ENCODE peak calls at places on chromosomes 12 and 14, in ten cellular contexts. D, C, P, W, T, K, Y, Z, X and U are unnamed samples.

GRCh38 chr14:96042218-96042930 is 3.2 kb downstream of the C14orf132 start:
- DNase-seq in K (no peak), W (peak), Z (no peak), C (no peak), T (peak), D (peak), Y (peak), P (no peak), X (no peak), U (no peak)

GRCh38 chr12:15538881-15539280 is 216.6 kb downstream of the PTPRO start:
- DNase-seq in C (no peak), D (no peak), P (no peak), Z (no peak), Y (no peak), K (no peak), T (no peak), W (no peak), X (no peak), U (no peak)

GRCh38 chr12:25806271-25806670 is 152.2 kb upstream of the RASSF8 start:
- DNase-seq in T (peak), Y (peak), Z (no peak), P (no peak), C (no peak), K (no peak), D (peak), W (no peak), X (no peak), U (no peak)

GRCh38 chr14:60323199-60323891 is 74.3 kb downstream of the PPM1A start:
- DNase-seq in Y (no peak), Z (no peak), K (no peak), C (no peak), W (no peak), X (peak), D (no peak), P (no peak), T (no peak), U (no peak)

GRCh38 chr14:58428011-58428807 is 690 bp downstream of the KIAA0586 start:
- DNase-seq in D (peak), Z (no peak), C (peak), W (no peak), T (peak), P (peak), X (no peak), K (no peak), Y (peak), U (peak)

GRCh38 chr12:49797452-49797782 is 30.8 kb downstream of the NCKAP5L start:
- DNase-seq in X (no peak), P (no peak), Y (no peak), K (no peak), W (no peak), T (no peak), D (no peak), C (no peak), Z (peak), U (no peak)

GRCh38 chr12:94561943-94562411 is 88.4 kb downstream of the TMCC3 start:
- DNase-seq in X (peak), K (peak), C (peak), T (peak), Z (peak), D (peak), Y (no peak), P (peak), W (no peak), U (no peak)

GRCh38 chr12:52540531-52540930 is 12.4 kb downstream of the KRT71 start:
- DNase-seq in X (no peak), Y (no peak), C (no peak), Z (no peak), W (no peak), K (no peak), P (no peak), D (no peak), T (no peak), U (no peak)

GRCh38 chr12:67047634-67048033 is 221.5 kb upstream of the CAND1 start:
- DNase-seq in K (no peak), C (no peak), P (no peak), T (no peak), Z (no peak), X (no peak), Y (no peak), W (no peak), D (no peak), U (no peak)

GRCh38 chr14:62692490-62693106 is 352.7 kb downstream of the KCNH5 start:
- DNase-seq in W (no peak), X (no peak), K (no peak), C (no peak), T (peak), Z (no peak), P (no peak), D (no peak), Y (peak), U (no peak)

GRCh38 chr12:51372021-51372420 is 19.2 kb downstream of the GALNT6 start:
- DNase-seq in W (no peak), P (no peak), K (no peak), C (no peak), T (no peak), Y (no peak), D (no peak), X (no peak), Z (no peak), U (no peak)

GRCh38 chr12:57534250-57534649 is 11.6 kb downstream of the MBD6 start:
- DNase-seq in T (no peak), P (no peak), Z (no peak), K (no peak), X (no peak), Y (no peak), W (no peak), C (no peak), D (no peak), U (no peak)

GRCh38 chr14:41285193-41285748 is 321.4 kb upstream of the LRFN5 start:
- DNase-seq in W (no peak), X (no peak), P (peak), C (no peak), Y (peak), T (peak), D (no peak), Z (no peak), K (peak), U (peak)

GRCh38 chr12:6607751-6608591 is 792 bp upstream of the CHD4 start:
- DNase-seq in Z (peak), X (no peak), W (no peak), D (peak), P (peak), T (peak), C (peak), Y (peak), K (no peak), U (no peak)

GRCh38 chr12:5588231-5588995 is 156.5 kb downstream of the NTF3 start:
- DNase-seq in C (no peak), K (no peak), Y (peak), X (no peak), T (no peak), W (peak), Z (no peak), P (no peak), D (peak), U (no peak)

GRCh38 chr12:45688188-45688587 is 41.3 kb upstream of the ARID2 start:
- DNase-seq in Z (no peak), W (no peak), Y (no peak), D (no peak), T (no peak), K (no peak), P (no peak), X (no peak), C (no peak), U (no peak)

GRCh38 chr12:56629459-56630179 is 507 bp downstream of the BAZ2A start:
- DNase-seq in W (no peak), D (no peak), P (peak), K (no peak), Y (no peak), C (peak), X (peak), T (peak), Z (peak), U (no peak)

GRCh38 chr12:6632026-6632978 is 3.5 kb downstream of the LPAR5 start:
- DNase-seq in Y (no peak), Z (peak), X (no peak), K (no peak), W (no peak), T (no peak), P (peak), C (peak), D (no peak), U (no peak)

GRCh38 chr14:99853206-99853605 is 60.0 kb downstream of the EML1 start:
- DNase-seq in Y (no peak), P (no peak), K (no peak), C (no peak), W (no peak), Z (no peak), X (no peak), D (no peak), T (no peak), U (no peak)

GRCh38 chr12:57244306-57244696 is 6.7 kb downstream of the STAC3 start:
- DNase-seq in Z (no peak), Y (no peak), T (no peak), D (no peak), C (no peak), W (no peak), P (peak), K (no peak), X (no peak), U (no peak)

GRCh38 chr14:85535916-85536834 is 6.2 kb downstream of the FLRT2 start:
- DNase-seq in D (peak), C (no peak), K (no peak), P (peak), T (peak), X (no peak), Y (peak), Z (no peak), W (no peak), U (no peak)

GRCh38 chr12:89225401-89225800 is 126.9 kb downstream of the DUSP6 start:
- DNase-seq in Y (peak), C (peak), W (no peak), K (no peak), X (no peak), T (peak), D (peak), P (peak), Z (peak), U (no peak)

GRCh38 chr14:65658202-65658601 is 245.7 kb downstream of the FUT8 start:
- DNase-seq in Y (peak), T (peak), P (no peak), W (peak), X (no peak), K (no peak), C (no peak), Z (no peak), D (peak), U (no peak)

GRCh38 chr12:106137456-106138278 is 1.1 kb downstream of the NUAK1 start:
- DNase-seq in Z (no peak), K (no peak), Y (peak), T (no peak), D (no peak), C (no peak), X (no peak), W (no peak), P (peak), U (peak)

GRCh38 chr12:49369723-49370145 is 2.5 kb downstream of the SPATS2 start:
- DNase-seq in Z (peak), K (no peak), D (peak), Y (peak), X (peak), W (no peak), T (peak), P (peak), C (peak), U (peak)

GRCh38 chr12:26830358-26830757 is 2.6 kb downstream of the ITPR2 start:
- DNase-seq in X (no peak), K (no peak), Z (no peak), P (no peak), T (no peak), W (no peak), C (no peak), Y (no peak), D (no peak), U (no peak)

GRCh38 chr12:15774819-15775218 is 14.4 kb downstream of the EPS8 start:
- DNase-seq in D (no peak), K (no peak), T (peak), Y (peak), X (no peak), Z (no peak), P (no peak), C (no peak), W (no peak), U (no peak)

GRCh38 chr14:60090864-60091519 is 731 bp upstream of the PCNX4 start:
- DNase-seq in Z (no peak), P (peak), K (peak), Y (peak), T (peak), D (no peak), W (no peak), C (peak), X (no peak), U (no peak)

GRCh38 chr12:20063116-20063515 is 305.2 kb upstream of the PDE3A start:
- DNase-seq in W (no peak), D (no peak), Y (peak), P (no peak), C (no peak), Z (no peak), K (no peak), X (no peak), T (no peak), U (no peak)

GRCh38 chr12:20057398-20057797 is 310.9 kb upstream of the PDE3A start:
- DNase-seq in C (no peak), X (no peak), P (no peak), K (no peak), W (no peak), T (no peak), D (no peak), Z (no peak), Y (no peak), U (no peak)

GRCh38 chr12:20058068-20058467 is 310.3 kb upstream of the PDE3A start:
- DNase-seq in D (no peak), W (no peak), Z (no peak), X (no peak), Y (no peak), P (no peak), T (no peak), C (no peak), K (no peak), U (no peak)
- TF ChIP-seq CTCF in D (no peak), W (no peak), Z (no peak), X (no peak), Y (no peak), P (no peak), T (no peak), C (no peak), K (no peak), U (no peak)

GRCh38 chr12:109734219-109735000 is 20.8 kb downstream of the FAM222A start:
- DNase-seq in Y (peak), Z (no peak), D (no peak), C (no peak), X (peak), K (no peak), T (no peak), W (no peak), P (peak), U (peak)
- TF ChIP-seq CTCF in Y (no peak), Z (no peak), D (no peak), C (no peak), X (no peak), K (no peak), T (no peak), W (no peak), P (no peak), U (no peak)

GRCh38 chr12:13046914-13047472 is 2.8 kb downstream of the FAM234B start:
- DNase-seq in W (no peak), Z (no peak), P (no peak), X (no peak), T (no peak), K (no peak), Y (no peak), D (no peak), C (peak), U (no peak)

GRCh38 chr12:13044859-13045384 is 741 bp downstream of the FAM234B start:
- DNase-seq in X (no peak), Y (no peak), P (no peak), W (no peak), K (no peak), D (no peak), Z (no peak), C (no peak), T (peak), U (no peak)

GRCh38 chr12:13045816-13046215 is 1.6 kb downstream of the FAM234B start:
- DNase-seq in P (no peak), W (no peak), C (no peak), D (no peak), K (no peak), X (no peak), T (no peak), Z (no peak), Y (no peak), U (no peak)

GRCh38 chr12:13042666-13043230 is 1.4 kb upstream of the FAM234B start:
- DNase-seq in T (no peak), K (no peak), W (no peak), D (no peak), Y (no peak), C (no peak), X (no peak), P (no peak), Z (no peak), U (no peak)

GRCh38 chr12:13044002-13044858 is at the start of gene FAM234B:
- DNase-seq in X (peak), D (peak), T (peak), P (peak), K (peak), C (peak), W (no peak), Z (peak), Y (peak), U (peak)
- TF ChIP-seq CTCF in X (no peak), D (peak), T (peak), P (peak), K (no peak), C (no peak), W (peak), Z (peak), Y (no peak), U (no peak)

GRCh38 chr12:107402041-107403022 is 283.3 kb upstream of the PWP1 start:
- DNase-seq in P (peak), K (peak), T (peak), Y (peak), W (no peak), D (peak), C (peak), Z (peak), X (peak), U (peak)

GRCh38 chr12:107400686-107401447 is 284.7 kb upstream of the PWP1 start:
- DNase-seq in Z (no peak), W (no peak), C (no peak), T (no peak), P (no peak), K (no peak), Y (peak), D (no peak), X (no peak), U (no peak)

GRCh38 chr12:107405436-107405835 is 280.2 kb upstream of the PWP1 start:
- DNase-seq in Y (no peak), T (no peak), Z (no peak), K (peak), W (no peak), X (peak), C (no peak), P (no peak), D (no peak), U (no peak)

GRCh38 chr12:107406932-107407331 is 278.7 kb upstream of the PWP1 start:
- DNase-seq in K (no peak), P (no peak), X (no peak), T (no peak), W (no peak), C (no peak), Z (no peak), D (no peak), Y (no peak), U (no peak)

GRCh38 chr12:107404981-107405380 is 280.6 kb upstream of the PWP1 start:
- DNase-seq in P (peak), W (no peak), X (no peak), C (peak), T (no peak), D (peak), Y (peak), K (no peak), Z (peak), U (peak)
- TF ChIP-seq CTCF in P (peak), W (peak), X (no peak), C (peak), T (peak), D (peak), Y (peak), K (no peak), Z (peak), U (peak)

DNA sequence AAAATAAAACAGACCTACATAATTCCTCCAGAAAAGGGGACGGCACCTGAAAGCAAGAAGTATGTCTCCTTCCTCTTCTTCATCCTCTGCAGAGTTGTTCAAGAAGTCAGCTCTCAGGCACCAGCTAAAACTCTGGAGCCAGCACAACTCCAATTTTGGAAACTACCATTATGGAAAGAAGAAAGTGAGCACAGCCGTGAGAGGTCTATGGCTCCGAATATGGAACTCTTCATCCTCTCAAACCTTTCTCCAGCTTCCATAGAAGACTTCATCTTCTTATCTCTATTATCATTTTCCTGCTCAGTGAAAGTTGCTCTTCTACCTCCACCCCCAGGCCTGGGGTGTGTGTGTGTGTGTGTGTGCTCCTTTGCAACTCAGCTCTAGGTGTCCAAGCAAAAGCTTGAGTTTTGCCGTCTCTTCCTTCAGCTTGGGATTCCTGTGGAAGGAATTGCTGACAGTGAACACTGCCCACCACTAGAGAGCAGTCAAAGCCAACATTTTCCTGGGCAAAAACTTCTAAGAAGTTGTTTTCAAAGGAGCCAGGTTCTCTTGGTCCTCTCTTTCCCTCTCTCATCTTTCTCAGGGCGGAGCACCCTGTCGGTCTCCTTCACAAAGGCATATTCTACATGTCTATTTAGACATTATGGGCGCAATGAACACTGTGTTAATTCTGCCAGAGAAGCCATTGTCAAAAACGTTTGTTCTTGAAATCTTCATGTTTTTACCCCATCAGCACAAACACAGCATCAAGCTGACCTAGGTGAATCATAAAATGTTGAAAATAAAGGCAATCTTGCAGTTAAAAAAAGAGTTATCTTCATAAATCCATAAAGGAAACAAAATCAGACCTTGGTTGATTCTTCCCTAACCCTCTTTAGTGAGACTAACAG is 155.1 kb downstream of the DIO2 start:
- DNase-seq in Y (peak), Z (peak), C (peak), K (peak), W (no peak), P (peak), T (peak), D (peak), X (peak), U (peak)
- TF ChIP-seq CTCF in Y (peak), Z (peak), C (peak), K (peak), W (peak), P (peak), T (peak), D (peak), X (peak), U (peak)

DNA sequence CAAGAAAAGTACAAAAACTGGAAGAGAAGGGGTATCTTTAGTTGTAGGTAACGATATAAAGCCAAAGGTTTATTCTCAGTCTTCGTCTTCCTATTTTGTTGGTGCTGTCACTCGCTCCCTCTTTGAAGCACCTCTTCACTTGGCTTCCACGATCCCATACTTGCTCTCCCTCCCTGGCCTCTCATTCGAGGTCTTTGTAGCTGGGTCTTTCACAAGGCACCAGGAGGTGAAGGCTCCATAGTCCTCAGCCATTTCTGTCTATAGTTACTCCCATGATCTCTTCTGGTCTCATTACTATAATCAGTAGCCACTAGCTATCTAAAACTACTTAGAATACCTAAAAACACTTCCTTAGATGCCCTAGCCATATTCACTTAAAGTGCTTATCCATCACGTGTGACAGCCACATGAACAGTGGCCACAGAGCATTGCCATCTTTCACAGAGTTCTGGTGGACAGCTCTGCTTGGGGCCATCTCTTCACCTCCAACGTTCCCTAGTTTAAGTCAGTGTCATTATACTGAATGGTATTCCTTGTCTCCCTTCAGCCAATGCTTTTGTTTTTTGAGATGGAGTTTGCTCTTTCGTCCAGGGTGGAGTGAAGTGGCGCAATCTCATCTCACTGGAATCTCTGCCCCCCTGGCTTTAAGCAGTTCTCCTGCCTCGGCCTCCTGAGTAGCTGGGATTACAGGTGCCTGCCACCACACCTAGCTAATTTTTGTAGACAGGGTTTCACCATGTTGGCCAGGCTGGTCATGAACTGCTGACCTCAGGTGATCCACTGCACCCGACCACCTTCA is 57.1 kb downstream of the ATP2A2 start:
- DNase-seq in C (no peak), Z (no peak), D (no peak), X (no peak), T (no peak), K (no peak), Y (no peak), W (no peak), P (peak), U (no peak)
- TF ChIP-seq CTCF in C (no peak), Z (no peak), D (no peak), X (no peak), T (no peak), K (no peak), Y (no peak), W (no peak), P (no peak), U (no peak)

GRCh38 chr14:68274722-68275121 is 455.1 kb downstream of the RAD51B start:
- DNase-seq in K (no peak), T (no peak), Z (no peak), P (no peak), W (no peak), D (no peak), C (no peak), Y (no peak), X (no peak), U (no peak)
- TF ChIP-seq CTCF in K (no peak), T (no peak), Z (no peak), P (no peak), W (no peak), D (no peak), C (no peak), Y (no peak), X (no peak), U (no peak)